ENCODE peak calls at places on chromosomes 1 and 21, in seven cellular contexts. G is HCEC 1CT; H is K562; O is stimulated activated CD4-positive, alpha-beta T cell treated with anti-CD3 and anti-CD28 coated beads, Interleukin-4, amount 100 ng/mL, for 4 hours; J is stimulated activated CD8-positive, alpha-beta memory T cell treated with anti-CD3 and anti-CD28 coated beads, Interleukin-7, amount 100 ng/mL, for 24 hours; W is heart right ventricle; K is memory B cell. V is an unnamed sample.
A peak's percentile ranks its signal among the peaks of the same experiment; 100 is the strongest.

GRCh38 chr1:182357913-182358312 is 33.7 kb downstream of the GLUL start:
- DNase-seq in G (no peak), H (no peak), O (no peak), J (no peak), W (no peak), K (no peak), V (no peak)

GRCh38 chr21:42834730-42835191 is 44.6 kb downstream of the WDR4 start:
- DNase-seq in G (no peak), H (peak; percentile 15), O (no peak), J (no peak), W (no peak), K (no peak), V (no peak)

GRCh38 chr1:13549521-13549920 is 34.1 kb upstream of the PDPN start:
- DNase-seq in G (no peak), H (no peak), O (no peak), J (no peak), W (no peak), K (no peak), V (no peak)

GRCh38 chr1:118862755-118863154 is 125.4 kb downstream of the TBX15 start:
- DNase-seq in G (no peak), H (no peak), O (no peak), J (no peak), W (no peak), K (no peak), V (no peak)

GRCh38 chr1:12516741-12517140 is 101.3 kb downstream of the DHRS3 start:
- DNase-seq in G (no peak), H (no peak), O (no peak), J (no peak), W (no peak), K (no peak), V (no peak)

GRCh38 chr1:96236156-96236739 is 485.3 kb upstream of the PTBP2 start:
- DNase-seq in G (peak; percentile 59), H (peak; percentile 11), O (no peak), J (no peak), W (no peak), K (no peak), V (no peak)

GRCh38 chr1:117664314-117664713 is 58.5 kb downstream of the TENT5C start:
- DNase-seq in G (no peak), H (peak; percentile 45), O (no peak), J (no peak), W (no peak), K (peak; percentile 81), V (peak; percentile 65)

GRCh38 chr1:81594211-81594610 is 206.5 kb upstream of the ADGRL2 start:
- DNase-seq in G (no peak), H (no peak), O (no peak), J (no peak), W (no peak), K (no peak), V (no peak)

GRCh38 chr21:46214478-46215340 is 13.9 kb downstream of the LSS start:
- DNase-seq in G (no peak), H (no peak), O (no peak), J (no peak), W (no peak), K (no peak), V (no peak)

GRCh38 chr1:238152119-238152518 is 261.4 kb upstream of the ZP4 start:
- DNase-seq in G (no peak), H (no peak), O (no peak), J (no peak), W (no peak), K (no peak), V (no peak)

GRCh38 chr1:177659259-177659658 is 310.6 kb downstream of the SEC16B start:
- DNase-seq in G (no peak), H (no peak), O (no peak), J (no peak), W (no peak), K (no peak), V (no peak)

GRCh38 chr1:118116909-118117308 is 68.1 kb downstream of the SPAG17 start:
- DNase-seq in G (no peak), H (no peak), O (no peak), J (no peak), W (no peak), K (no peak), V (no peak)

GRCh38 chr1:18404460-18404859 is 76.3 kb upstream of the KLHDC7A start:
- DNase-seq in G (no peak), H (no peak), O (no peak), J (no peak), W (no peak), K (no peak), V (no peak)

GRCh38 chr21:35208810-35209517 is 159.9 kb upstream of the RUNX1 start:
- DNase-seq in G (peak; percentile 63), H (no peak), O (no peak), J (no peak), W (no peak), K (no peak), V (no peak)

GRCh38 chr1:243751506-243751905 is 98.5 kb downstream of the AKT3 start:
- DNase-seq in G (no peak), H (no peak), O (no peak), J (no peak), W (no peak), K (no peak), V (no peak)

GRCh38 chr1:85061711-85062424 is 13.6 kb upstream of the MCOLN3 start:
- DNase-seq in G (peak; percentile 97), H (peak; percentile 80), O (peak; percentile 59), J (peak; percentile 52), W (peak; percentile 65), K (peak; percentile 90), V (peak; percentile 63)

GRCh38 chr1:180920702-180921101 is 8.0 kb downstream of the KIAA1614 start:
- DNase-seq in G (no peak), H (peak; percentile 41), O (no peak), J (no peak), W (no peak), K (no peak), V (no peak)

GRCh38 chr1:202154766-202155477 is 5.5 kb downstream of the PTPN7 start:
- DNase-seq in G (peak; percentile 53), H (peak; percentile 60), O (no peak), J (no peak), W (no peak), K (peak; percentile 52), V (no peak)

GRCh38 chr1:170664828-170665617 is 1.1 kb downstream of the PRRX1 start:
- DNase-seq in G (peak; percentile 73), H (no peak), O (no peak), J (no peak), W (peak; percentile 61), K (no peak), V (no peak)

GRCh38 chr21:25456672-25457071 is 150.6 kb downstream of the MRPL39 start:
- DNase-seq in G (no peak), H (no peak), O (peak; percentile 20), J (no peak), W (no peak), K (peak; percentile 16), V (no peak)

GRCh38 chr1:231934797-231935196 is 308.2 kb downstream of the DISC1 start:
- DNase-seq in G (no peak), H (no peak), O (no peak), J (no peak), W (no peak), K (no peak), V (no peak)

GRCh38 chr1:201792534-201793305 is 36.2 kb upstream of the IPO9 start:
- DNase-seq in G (peak; percentile 82), H (peak; percentile 85), O (peak; percentile 24), J (peak; percentile 21), W (peak; percentile 56), K (peak; percentile 41), V (peak; percentile 46)

GRCh38 chr1:152878042-152878441 is at the start of gene SMCP:
- DNase-seq in G (no peak), H (peak; percentile 27), O (peak; percentile 8), J (no peak), W (no peak), K (no peak), V (no peak)

GRCh38 chr1:40306296-40306695 is 10.8 kb downstream of the COL9A2 start:
- DNase-seq in G (no peak), H (no peak), O (no peak), J (no peak), W (no peak), K (no peak), V (no peak)

GRCh38 chr1:76944942-76945341 is 77.7 kb downstream of the ST6GALNAC5 start:
- DNase-seq in G (no peak), H (no peak), O (no peak), J (no peak), W (no peak), K (no peak), V (no peak)

GRCh38 chr1:172779501-172779900 is 120.6 kb downstream of the FASLG start:
- DNase-seq in G (no peak), H (no peak), O (no peak), J (no peak), W (no peak), K (no peak), V (no peak)

GRCh38 chr1:14294006-14294405 is 304.5 kb upstream of the KAZN start:
- DNase-seq in G (no peak), H (no peak), O (no peak), J (no peak), W (no peak), K (no peak), V (no peak)

GRCh38 chr1:5238351-5239123 is 584.1 kb downstream of the AJAP1 start:
- DNase-seq in G (no peak), H (no peak), O (no peak), J (no peak), W (no peak), K (no peak), V (no peak)

GRCh38 chr1:60866251-60866650 is 216.1 kb upstream of the NFIA start:
- DNase-seq in G (no peak), H (no peak), O (no peak), J (no peak), W (no peak), K (no peak), V (no peak)

GRCh38 chr21:34707876-34708325 is 39.1 kb downstream of the CLIC6 start:
- DNase-seq in G (no peak), H (no peak), O (peak; percentile 7), J (peak; percentile 4), W (no peak), K (peak; percentile 9), V (peak; percentile 60)

V was measured in GM12892.